ENCODE peak calls at places on chromosomes 11 and 22, in four cellular contexts. Y is IMR-90, R is GM12878, H is SK-N-SH. C is an unnamed sample.

GRCh38 chr11:130527648-130528300 is 79.3 kb downstream of the ADAMTS15 start:
- DNase-seq in H (no peak), R (no peak), Y (peak; percentile 60), C (no peak)

GRCh38 chr11:111644922-111645321 is 42.7 kb downstream of the SIK2 start:
- DNase-seq in H (no peak), Y (no peak), R (no peak), C (no peak)

GRCh38 chr22:46114518-46115387 is 35.6 kb upstream of the PPARA start:
- DNase-seq in Y (no peak), R (no peak), H (no peak), C (no peak)

GRCh38 chr11:1202154-1202775 is 20.6 kb upstream of the MUC5B start:
- DNase-seq in H (peak; percentile 60), Y (no peak), R (no peak), C (peak; percentile 31)

GRCh38 chr22:49771266-49772065 is 56.2 kb downstream of the BRD1 start:
- DNase-seq in H (no peak), Y (no peak), R (no peak), C (no peak)

GRCh38 chr22:46068908-46069481 is 81.3 kb upstream of the PPARA start:
- DNase-seq in Y (peak; percentile 49), H (no peak), R (no peak), C (no peak)

GRCh38 chr11:10348650-10349280 is 43.9 kb downstream of the ADM start:
- DNase-seq in R (no peak), Y (peak; percentile 84), H (no peak), C (no peak)

GRCh38 chr22:35725521-35725920 is 7.8 kb downstream of the APOL5 start:
- DNase-seq in H (no peak), Y (no peak), R (no peak), C (no peak)

GRCh38 chr22:30931541-30932300 is 36.9 kb downstream of the MORC2 start:
- DNase-seq in R (no peak), H (no peak), Y (no peak), C (no peak)

GRCh38 chr22:30927806-30928205 is 40.8 kb downstream of the MORC2 start:
- DNase-seq in H (no peak), R (no peak), Y (no peak), C (no peak)

GRCh38 chr22:30932661-30933060 is 35.9 kb downstream of the MORC2 start:
- DNase-seq in Y (no peak), H (no peak), R (no peak), C (no peak)

GRCh38 chr22:30928401-30928800 is 40.2 kb downstream of the MORC2 start:
- DNase-seq in H (no peak), Y (no peak), R (no peak), C (no peak)

DNA sequence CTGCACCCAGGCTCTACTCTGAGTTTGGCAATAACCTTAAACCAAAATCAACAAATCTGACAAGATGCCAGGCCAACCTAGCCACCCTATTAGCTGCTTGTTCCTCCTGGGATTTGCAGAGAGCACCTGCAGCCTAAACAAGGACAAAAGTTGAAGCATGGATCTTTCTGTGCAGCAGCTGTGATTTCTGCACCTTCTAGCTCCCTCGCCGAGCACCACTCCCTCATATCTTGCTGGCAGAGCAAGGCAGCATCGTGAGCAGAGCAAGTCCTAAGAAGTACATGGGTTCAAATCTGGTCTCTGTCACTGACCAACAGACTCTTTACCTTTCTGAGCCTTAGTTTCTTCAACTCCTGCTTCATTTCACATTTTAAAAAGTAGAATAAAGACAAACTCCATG is 38.3 kb downstream of the MORC2 start:
- DNase-seq in Y (no peak), R (no peak), H (no peak), C (no peak)
- TF ChIP-seq MXI1 in Y (no peak), R (no peak), H (no peak), C (no peak)

GRCh38 chr11:99687320-99687719 is 666.6 kb downstream of the CNTN5 start:
- DNase-seq in Y (no peak), R (no peak), H (no peak), C (no peak)
- TF ChIP-seq MXI1 in Y (no peak), R (no peak), H (no peak), C (no peak)

DNA sequence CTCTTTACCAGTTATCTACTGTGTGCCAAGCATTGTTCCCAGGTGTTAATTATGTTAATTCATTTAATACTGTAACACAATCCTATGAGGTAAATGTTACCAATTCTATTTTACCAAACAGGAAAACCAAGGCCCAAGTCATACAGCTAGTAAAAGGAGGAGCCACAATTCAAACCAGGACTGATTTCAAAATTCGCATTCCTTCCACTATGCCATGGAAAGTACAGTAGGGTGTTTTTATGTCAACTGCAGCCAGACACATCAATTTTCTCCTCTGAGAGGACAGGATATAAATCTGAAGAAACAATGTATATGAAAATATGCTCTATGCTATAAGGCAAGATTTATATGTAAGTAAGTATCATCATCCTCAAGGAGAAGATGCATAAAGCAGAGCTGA is 104.3 kb downstream of the RPL27A start:
- DNase-seq in R (no peak), H (no peak), Y (no peak), C (no peak)
- TF ChIP-seq MXI1 in R (no peak), H (no peak), Y (no peak), C (no peak)

DNA sequence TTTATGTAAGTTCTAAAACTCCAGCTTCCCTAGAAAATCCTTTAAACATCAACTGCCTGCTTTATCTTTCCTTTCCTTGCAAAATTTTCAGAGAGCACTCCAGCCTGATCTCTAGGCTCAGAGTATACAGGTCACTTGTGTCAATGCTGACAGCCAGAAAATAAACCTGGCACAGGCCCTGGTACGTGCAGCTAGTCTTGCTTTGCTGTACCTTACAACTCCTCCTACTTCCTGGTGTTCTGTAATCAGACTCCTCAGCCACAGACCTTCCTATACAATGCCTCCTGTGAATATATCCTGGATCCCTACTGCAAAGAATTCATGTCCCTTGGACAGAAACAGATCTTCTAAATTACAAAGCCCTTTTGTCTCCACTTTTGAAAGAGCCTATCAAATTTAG is 24.2 kb upstream of the TMEM123 start:
- DNase-seq in R (no peak), H (no peak), Y (peak; percentile 22), C (peak; percentile 16)
- TF ChIP-seq MXI1 in R (no peak), H (no peak), Y (no peak), C (no peak)

GRCh38 chr11:77821349-77821851 is 456 bp downstream of the AAMDC start:
- DNase-seq in Y (peak; percentile 40), H (peak; percentile 51), R (no peak), C (peak; percentile 27)

GRCh38 chr11:77820565-77821348 is at the start of the genes AAMDC and RSF1:
- DNase-seq in R (peak; percentile 94), Y (peak; percentile 99), H (peak; percentile 93), C (peak; percentile 95)

GRCh38 chr11:77819411-77819920 is 1.1 kb downstream of the RSF1 start:
- DNase-seq in Y (peak; percentile 88), H (peak; percentile 78), R (peak; percentile 72), C (peak; percentile 88)

GRCh38 chr11:77823775-77824174 is 2.8 kb downstream of the AAMDC start:
- DNase-seq in R (no peak), Y (peak; percentile 52), H (no peak), C (no peak)

GRCh38 chr11:77819921-77820564 is 479 bp downstream of the RSF1 start:
- DNase-seq in Y (peak; percentile 27), R (no peak), H (peak; percentile 68), C (peak; percentile 79)
- TF ChIP-seq MXI1 in Y (no peak), R (no peak), H (no peak), C (no peak)

GRCh38 chr11:72174299-72175070 is 17.5 kb upstream of the FOLR1 start:
- DNase-seq in H (no peak), R (no peak), Y (no peak), C (no peak)
- TF ChIP-seq MXI1 in H (no peak), R (no peak), Y (no peak), C (no peak)

DNA sequence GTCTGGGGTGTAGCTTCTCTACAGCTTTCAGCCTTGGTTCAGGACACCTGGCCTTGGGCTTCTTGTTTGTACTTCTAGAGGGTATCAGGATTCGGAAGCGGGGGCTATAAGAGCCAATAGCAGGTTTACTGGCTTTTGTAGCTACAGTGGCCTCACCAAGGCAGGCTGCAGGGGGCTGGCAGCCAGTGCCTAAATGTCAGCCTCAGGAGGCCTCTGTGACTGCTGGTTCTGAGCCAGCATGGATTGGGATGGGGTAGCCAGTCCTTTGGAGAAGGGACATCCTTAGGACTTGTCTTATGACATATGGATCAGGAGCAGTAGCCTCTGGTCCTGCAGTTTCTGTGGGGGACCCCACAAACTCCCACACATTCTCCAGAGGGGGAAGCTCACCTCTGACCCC is 29.9 kb downstream of the EIF3F start:
- DNase-seq in R (no peak), H (no peak), Y (no peak), C (no peak)
- TF ChIP-seq MXI1 in R (no peak), H (no peak), Y (no peak), C (no peak)

GRCh38 chr11:12724301-12725046 is 50.3 kb downstream of the TEAD1 start:
- DNase-seq in H (peak; percentile 48), Y (peak; percentile 95), R (no peak), C (peak; percentile 64)
- TF ChIP-seq MXI1 in H (no peak), Y (peak; percentile 25), R (no peak), C (no peak)

DNA sequence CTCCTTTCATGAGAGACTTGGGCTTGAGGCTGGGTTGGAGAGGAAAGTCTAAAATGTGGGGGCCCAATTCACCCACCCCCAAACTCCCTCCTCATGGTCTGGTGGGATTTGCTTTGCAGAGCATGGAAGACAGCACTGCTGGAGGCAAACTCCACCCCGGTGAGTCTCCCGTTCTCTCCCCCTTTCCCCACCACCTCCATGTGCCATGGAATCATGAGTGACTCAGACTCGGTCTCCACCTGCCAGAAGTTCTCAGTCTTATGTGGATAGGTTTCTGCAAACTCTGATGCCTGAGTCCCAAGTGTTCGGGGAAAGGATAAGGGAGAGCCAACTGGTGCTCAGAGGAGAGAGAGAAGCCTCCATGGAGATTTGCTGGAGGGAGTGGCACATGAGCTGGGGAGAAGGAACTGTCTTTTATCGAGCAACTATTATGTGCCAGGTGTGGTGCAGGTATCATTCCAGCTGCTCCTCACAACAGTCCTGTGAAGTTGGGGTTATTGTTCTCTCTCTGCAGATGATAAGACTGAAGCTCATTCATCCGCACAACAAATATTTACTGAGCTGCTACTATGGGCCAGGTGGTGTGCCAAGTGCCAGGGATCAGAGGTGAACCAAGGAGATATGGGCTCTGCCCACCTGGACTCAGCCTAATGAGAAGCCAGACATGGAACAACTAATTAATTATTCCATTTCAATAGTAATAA is 6.6 kb downstream of the PLEKHB1 start:
- DNase-seq in H (no peak), Y (peak; percentile 10), R (no peak), C (no peak)
- TF ChIP-seq MXI1 in H (no peak), Y (no peak), R (no peak), C (no peak)

DNA sequence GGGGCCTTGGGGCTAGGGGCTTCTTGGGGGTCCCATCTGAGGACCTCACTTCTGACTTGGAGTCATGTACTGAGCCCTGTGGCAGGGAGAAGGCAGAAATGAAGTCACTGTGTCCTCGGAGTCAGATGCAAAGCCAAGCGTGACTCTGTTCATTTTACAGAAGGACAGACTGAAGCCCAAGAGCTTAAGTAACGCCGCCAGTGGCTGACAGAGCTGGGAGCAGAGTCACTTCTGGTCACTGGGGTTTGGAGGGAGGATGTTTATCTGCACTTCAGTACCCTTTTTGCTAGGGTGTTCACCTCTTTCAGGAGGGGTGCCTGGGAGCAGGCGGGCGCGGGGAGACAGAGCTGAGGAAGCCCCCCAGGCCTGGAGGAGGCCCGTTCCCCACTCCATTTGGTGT is 10.7 kb downstream of the CD6 start:
- DNase-seq in Y (no peak), H (no peak), R (no peak), C (no peak)
- TF ChIP-seq MXI1 in Y (no peak), H (no peak), R (no peak), C (no peak)